ENCODE peak calls at places on chromosomes 2 and 18, in four cellular contexts. One of them, this sample, is unnamed.

GRCh38 chr2:187139469-187139868 is 290.5 kb upstream of the ZSWIM2 start:
- DNase-seq in HL-60: no peak
- DNase-seq in breast epithelium: no peak
- DNase-seq in HEK293T: no peak
- DNase-seq in this sample: no peak

GRCh38 chr18:57844319-57844718 is 41.2 kb upstream of the ATP8B1 start:
- DNase-seq in HL-60: no peak
- DNase-seq in breast epithelium: no peak
- DNase-seq in HEK293T: no peak
- DNase-seq in this sample: no peak

GRCh38 chr2:227033471-227034148 is 130.4 kb downstream of the COL4A4 start:
- DNase-seq in HEK293T: peak
- DNase-seq in HL-60: no peak
- DNase-seq in breast epithelium: no peak
- DNase-seq in this sample: no peak

GRCh38 chr2:58146707-58147106 is 94.4 kb downstream of the FANCL start:
- DNase-seq in breast epithelium: no peak
- DNase-seq in HEK293T: no peak
- DNase-seq in HL-60: no peak
- DNase-seq in this sample: no peak

GRCh38 chr2:207240649-207241048 is 74.9 kb upstream of the KLF7 start:
- DNase-seq in breast epithelium: no peak
- DNase-seq in HEK293T: no peak
- DNase-seq in HL-60: no peak
- DNase-seq in this sample: no peak

GRCh38 chr2:32947484-32948143 is 861 bp downstream of the LTBP1 start:
- DNase-seq in HL-60: no peak
- DNase-seq in HEK293T: peak
- DNase-seq in breast epithelium: no peak
- DNase-seq in this sample: no peak

GRCh38 chr2:235223011-235223410 is 270.8 kb upstream of the AGAP1 start:
- DNase-seq in breast epithelium: no peak
- DNase-seq in HEK293T: no peak
- DNase-seq in HL-60: no peak
- DNase-seq in this sample: no peak

GRCh38 chr18:45386256-45386655 is 229.0 kb upstream of the SLC14A2 start:
- DNase-seq in breast epithelium: no peak
- DNase-seq in HL-60: no peak
- DNase-seq in HEK293T: peak
- DNase-seq in this sample: no peak

GRCh38 chr2:33340265-33340664 is 136.2 kb upstream of the RASGRP3 start:
- DNase-seq in HEK293T: no peak
- DNase-seq in breast epithelium: peak
- DNase-seq in HL-60: no peak
- DNase-seq in this sample: no peak

GRCh38 chr2:143877056-143877455 is 642.9 kb downstream of the ZEB2 start:
- DNase-seq in breast epithelium: no peak
- DNase-seq in HL-60: no peak
- DNase-seq in HEK293T: no peak
- DNase-seq in this sample: no peak

GRCh38 chr2:105812180-105813044 is 67.7 kb downstream of the NCK2 start:
- DNase-seq in HEK293T: no peak
- DNase-seq in HL-60: no peak
- DNase-seq in breast epithelium: peak
- DNase-seq in this sample: no peak

GRCh38 chr18:47296462-47296861 is 45.0 kb upstream of the SKOR2 start:
- DNase-seq in HL-60: no peak
- DNase-seq in HEK293T: no peak
- DNase-seq in breast epithelium: no peak
- DNase-seq in this sample: no peak

GRCh38 chr2:195304310-195304709 is 352.7 kb upstream of the SLC39A10 start:
- DNase-seq in HEK293T: no peak
- DNase-seq in breast epithelium: no peak
- DNase-seq in HL-60: no peak
- DNase-seq in this sample: no peak

GRCh38 chr2:215633360-215633759 is 197.5 kb upstream of the FN1 start:
- DNase-seq in breast epithelium: no peak
- DNase-seq in HEK293T: no peak
- DNase-seq in HL-60: no peak
- DNase-seq in this sample: no peak

GRCh38 chr2:233079953-233080835 is 20.1 kb downstream of the INPP5D start:
- DNase-seq in HL-60: peak
- DNase-seq in breast epithelium: no peak
- DNase-seq in HEK293T: no peak
- DNase-seq in this sample: no peak

GRCh38 chr2:86223682-86224560 is 24.7 kb downstream of the MRPL35 start:
- DNase-seq in breast epithelium: no peak
- DNase-seq in HL-60: no peak
- DNase-seq in HEK293T: no peak
- DNase-seq in this sample: no peak